ENCODE peak calls at places on chromosomes 11 and 22, in six cellular contexts. U is islet precursor cell; H is HTR-8/SVneo; A is activated CD8-positive, alpha-beta T cell treated with anti-CD3 and anti-CD28 coated beads, Interleukin-2, amount 10 ng/mL, durations not matched to agents 7 days and 5 days; W is NCI-H510A treated with DMSO at 0.1 percent for 48 hours; G is RCC 7860. B is an unnamed sample.

GRCh38 chr11:89491141-89491690 is at the start of gene NOX4:
- DNase-seq in W (no peak), U (peak), H (peak), G (no peak), A (no peak), B (no peak)

GRCh38 chr11:40958707-40959106 is 500.7 kb downstream of the LRRC4C start:
- DNase-seq in U (no peak), H (no peak), W (no peak), G (no peak), A (no peak), B (no peak)

GRCh38 chr22:37471721-37472417 is 14.3 kb downstream of the MFNG start:
- DNase-seq in H (no peak), U (no peak), A (no peak), G (no peak), W (no peak), B (no peak)

GRCh38 chr11:35337136-35337918 is 82.0 kb downstream of the SLC1A2 start:
- DNase-seq in G (peak), A (no peak), U (peak), H (peak), W (no peak), B (no peak)

GRCh38 chr11:33478111-33478573 is 221.0 kb downstream of the HIPK3 start:
- DNase-seq in W (no peak), A (no peak), U (no peak), H (no peak), G (no peak), B (no peak)

GRCh38 chr22:19179472-19180048 is 1.0 kb upstream of the SLC25A1 start:
- DNase-seq in A (peak), W (peak), U (peak), G (peak), H (peak), B (peak)

GRCh38 chr11:20026629-20027545 is 133.4 kb downstream of the DBX1 start:
- DNase-seq in G (no peak), A (no peak), U (peak), W (peak), H (no peak), B (no peak)

GRCh38 chr11:73760066-73760679 is 701 bp downstream of the RAB6A start:
- DNase-seq in G (no peak), H (peak), A (peak), U (peak), W (no peak), B (peak)

GRCh38 chr22:46756097-46756496 is 6.4 kb upstream of the TBC1D22A start:
- DNase-seq in W (no peak), U (no peak), A (no peak), H (no peak), G (no peak), B (no peak)

GRCh38 chr22:35489225-35489624 is 51.4 kb upstream of the RASD2 start:
- DNase-seq in U (no peak), H (no peak), W (peak), A (no peak), G (no peak), B (no peak)

GRCh38 chr11:34439521-34440258 is 956 bp downstream of the CAT start:
- DNase-seq in H (no peak), A (no peak), U (no peak), G (no peak), W (no peak), B (peak)

GRCh38 chr22:19036523-19037273 is 85.5 kb downstream of the DGCR2 start:
- DNase-seq in H (no peak), G (no peak), A (no peak), U (peak), W (no peak), B (no peak)

GRCh38 chr22:37910863-37911262 is 4.8 kb downstream of the MICALL1 start:
- DNase-seq in W (peak), G (no peak), A (no peak), U (no peak), H (no peak), B (no peak)

GRCh38 chr11:36411202-36411640 is 98.9 kb downstream of the TRAF6 start:
- DNase-seq in A (peak), G (no peak), H (no peak), U (no peak), W (no peak), B (no peak)

GRCh38 chr22:29346659-29347058 is 31.2 kb upstream of the RASL10A start:
- DNase-seq in H (no peak), G (no peak), A (no peak), U (no peak), W (no peak), B (no peak)

GRCh38 chr11:132782102-132782501 is 750.2 kb downstream of the OPCML start:
- DNase-seq in A (no peak), U (no peak), H (no peak), G (no peak), W (peak), B (no peak)

B was measured in activated CD4-positive, alpha-beta T cell treated with anti-CD3 and anti-CD28 coated beads, Interleukin-2, amount 10 ng/mL, durations not matched to agents 7 days and 5 days.